ENCODE peak calls at places on chromosomes 6 and 20, in six cellular contexts. U is central memory CD8-positive, alpha-beta T cell; B is small intestine; J is cardiac fibroblast; K is stimulated activated CD4-positive, alpha-beta T cell treated with anti-CD3 and anti-CD28 coated beads, Interleukin-2, amount 100 ng/mL, for 4 hours; E is HS-5. X is an unnamed sample.

GRCh38 chr6:34272022-34272926 is 23.5 kb upstream of the SMIM29 start:
- DNase-seq in U (no peak), B (no peak), J (no peak), K (no peak), E (no peak), X (no peak)

GRCh38 chr6:38715016-38715809 is at the start of gene DNAH8:
- DNase-seq in U (no peak), B (no peak), J (no peak), K (no peak), E (no peak), X (no peak)

GRCh38 chr20:3092611-3093379 is 8.3 kb upstream of the AVP start:
- DNase-seq in U (no peak), B (no peak), J (peak), K (peak), E (no peak), X (no peak)

GRCh38 chr6:114281496-114281895 is 61.3 kb downstream of the HS3ST5 start:
- DNase-seq in U (no peak), B (no peak), J (no peak), K (no peak), E (no peak), X (no peak)

GRCh38 chr6:141097471-141097870 is 1035.3 kb upstream of the GJE1 start:
- DNase-seq in U (no peak), B (no peak), J (peak), K (no peak), E (no peak), X (no peak)

GRCh38 chr6:15751721-15752350 is 89.0 kb upstream of the DTNBP1 start:
- DNase-seq in U (no peak), B (no peak), J (no peak), K (no peak), E (no peak), X (no peak)

GRCh38 chr20:43190332-43190953 is 737 bp upstream of the PTPRT start:
- DNase-seq in U (no peak), B (no peak), J (no peak), K (no peak), E (no peak), X (no peak)

GRCh38 chr6:34674268-34674639 is 22.3 kb downstream of the ILRUN start:
- DNase-seq in U (no peak), B (peak), J (no peak), K (no peak), E (no peak), X (no peak)

GRCh38 chr6:150153905-150154492 is 11.2 kb downstream of the PPP1R14C start:
- DNase-seq in U (no peak), B (no peak), J (no peak), K (no peak), E (no peak), X (no peak)

GRCh38 chr6:167588181-167588919 is 238.4 kb upstream of the AFDN start:
- DNase-seq in U (no peak), B (no peak), J (no peak), K (no peak), E (no peak), X (no peak)

GRCh38 chr6:129631070-129631469 is 78.9 kb downstream of the ARHGAP18 start:
- DNase-seq in U (no peak), B (no peak), J (no peak), K (peak), E (no peak), X (no peak)

GRCh38 chr6:6976193-6976592 is 131.6 kb upstream of the RREB1 start:
- DNase-seq in U (no peak), B (no peak), J (no peak), K (no peak), E (no peak), X (no peak)

GRCh38 chr20:34970193-34971037 is 14.7 kb downstream of the MYH7B start:
- DNase-seq in U (no peak), B (no peak), J (no peak), K (no peak), E (no peak), X (no peak)

GRCh38 chr20:19978511-19979210 is 38.5 kb upstream of the NAA20 start:
- DNase-seq in U (no peak), B (no peak), J (no peak), K (no peak), E (no peak), X (no peak)

GRCh38 chr6:41546475-41546865 is 289 bp downstream of the FOXP4 start:
- DNase-seq in U (no peak), B (peak), J (peak), K (no peak), E (no peak), X (no peak)

GRCh38 chr20:47317127-47317895 is 39.2 kb downstream of the ZMYND8 start:
- DNase-seq in U (no peak), B (peak), J (peak), K (peak), E (peak), X (peak)

GRCh38 chr6:11711994-11712698 is 66.5 kb downstream of the ADTRP start:
- DNase-seq in U (no peak), B (no peak), J (no peak), K (no peak), E (no peak), X (no peak)

GRCh38 chr6:162962093-162962492 is 234.3 kb downstream of the PACRG start:
- DNase-seq in U (no peak), B (no peak), J (peak), K (no peak), E (no peak), X (no peak)

GRCh38 chr20:62254021-62254724 is 15.9 kb downstream of the OSBPL2 start:
- DNase-seq in U (no peak), B (no peak), J (no peak), K (no peak), E (no peak), X (no peak)

GRCh38 chr6:99282479-99283062 is 66.9 kb downstream of the FAXC start:
- DNase-seq in U (no peak), B (no peak), J (peak), K (no peak), E (peak), X (no peak)

GRCh38 chr6:43178150-43178549 is 3.8 kb upstream of the CUL9 start:
- DNase-seq in U (no peak), B (no peak), J (no peak), K (no peak), E (no peak), X (no peak)

GRCh38 chr6:105839266-105839665 is 246.9 kb upstream of the PRDM1 start:
- DNase-seq in U (no peak), B (no peak), J (no peak), K (no peak), E (no peak), X (no peak)

GRCh38 chr6:71012871-71013456 is 56.1 kb upstream of the B3GAT2 start:
- DNase-seq in U (no peak), B (peak), J (peak), K (no peak), E (peak), X (no peak)

GRCh38 chr6:113859349-113860164 is 2.4 kb downstream of the MARCKS start:
- DNase-seq in U (no peak), B (peak), J (peak), K (no peak), E (no peak), X (no peak)

GRCh38 chr6:149881066-149881766 is 16.7 kb downstream of the RAET1E start:
- DNase-seq in U (no peak), B (no peak), J (no peak), K (no peak), E (no peak), X (no peak)

GRCh38 chr6:152404458-152404857 is 232.7 kb downstream of the SYNE1 start:
- DNase-seq in U (no peak), B (no peak), J (no peak), K (no peak), E (no peak), X (no peak)

GRCh38 chr6:14567031-14567430 is 449.5 kb downstream of the CD83 start:
- DNase-seq in U (no peak), B (no peak), J (no peak), K (no peak), E (no peak), X (no peak)

GRCh38 chr6:156262014-156262413 is 515.2 kb upstream of the ARID1B start:
- DNase-seq in U (no peak), B (no peak), J (no peak), K (no peak), E (no peak), X (no peak)

GRCh38 chr20:35005463-35005961 is 49.8 kb downstream of the MYH7B start:
- DNase-seq in U (no peak), B (no peak), J (no peak), K (no peak), E (no peak), X (no peak)

GRCh38 chr20:61965606-61966491 is 99.8 kb downstream of the TAF4 start:
- DNase-seq in U (no peak), B (no peak), J (no peak), K (no peak), E (no peak), X (no peak)

GRCh38 chr6:63598001-63598250 is 25.6 kb downstream of the LOC128125822 start:
- DNase-seq in U (no peak), B (no peak), J (no peak), K (no peak), E (no peak), X (no peak)

GRCh38 chr6:135397172-135397952 is 100.2 kb downstream of the AHI1 start:
- DNase-seq in U (no peak), B (no peak), J (no peak), K (no peak), E (no peak), X (no peak)

GRCh38 chr20:2244993-2245392 is 50.8 kb upstream of the TGM3 start:
- DNase-seq in U (no peak), B (no peak), J (no peak), K (no peak), E (no peak), X (no peak)

GRCh38 chr6:161444464-161444863 is 170.6 kb upstream of the AGPAT4 start:
- DNase-seq in U (no peak), B (no peak), J (no peak), K (no peak), E (no peak), X (no peak)

GRCh38 chr6:141580988-141581387 is 551.7 kb upstream of the GJE1 start:
- DNase-seq in U (no peak), B (no peak), J (peak), K (no peak), E (peak), X (no peak)